ENCODE peak calls at places on chromosomes 4 and X, in six cellular contexts. W is IMR-90, N is mesenchymal stem cell, P is mesendoderm, Q is H9, R is H1. H is an unnamed sample. For H3K4me1, the result is how much of the 10 kb centered on the place peaks cover.

GRCh38 chrX:1903380-1903935 is 288.6 kb downstream of the ASMT start:
- DNase-seq in R (no peak), Q (no peak), N (peak), W (no peak), P (no peak), H (no peak)

GRCh38 chr4:137819964-137820383 is 287.7 kb upstream of the PCDH18 start:
- DNase-seq in R (peak), N (peak), Q (peak), W (peak), P (peak), H (peak)

GRCh38 chrX:2679534-2680485 is 11.3 kb upstream of the CD99 start:
- DNase-seq in W (peak), Q (no peak), R (no peak), N (peak), P (no peak), H (no peak)

GRCh38 chr4:135185256-135185655 is 983.7 kb upstream of the PABPC4L start:
- DNase-seq in N (no peak), W (no peak), P (peak), Q (peak), R (peak), H (no peak)

GRCh38 chrX:47311857-47312774 is 58.3 kb upstream of the ZNF157 start:
- DNase-seq in Q (peak), N (peak), W (peak), R (peak), P (peak), H (no peak)

GRCh38 chr4:127304356-127304755 is 328.4 kb upstream of the INTU start:
- DNase-seq in R (no peak), N (peak), Q (no peak), W (peak), P (no peak), H (no peak)

GRCh38 chrX:80550722-80551121 is 130.5 kb downstream of the TENT5D start:
- DNase-seq in Q (peak), N (no peak), P (peak), W (no peak), R (peak), H (no peak)

GRCh38 chr4:24067781-24068193 is 177.9 kb upstream of the PPARGC1A start:
- DNase-seq in R (no peak), W (peak), N (peak), Q (no peak), P (peak), H (no peak)

GRCh38 chrX:154043003-154043402 is 23.3 kb upstream of the IRAK1 start:
- DNase-seq in P (no peak), N (peak), Q (no peak), R (no peak), W (peak), H (no peak)

GRCh38 chr4:112411781-112412281 is 104.1 kb downstream of the NEUROG2 start:
- DNase-seq in P (peak), N (no peak), Q (peak), W (no peak), R (peak), H (peak)

GRCh38 chr4:91319869-91320268 is 983.9 kb upstream of the GRID2 start:
- DNase-seq in N (no peak), Q (no peak), W (no peak), R (no peak), P (no peak), H (no peak)

GRCh38 chr4:176622251-176622968 is 170.3 kb downstream of the VEGFC start:
- DNase-seq in Q (no peak), P (no peak), N (peak), R (no peak), W (peak), H (no peak)

DNA sequence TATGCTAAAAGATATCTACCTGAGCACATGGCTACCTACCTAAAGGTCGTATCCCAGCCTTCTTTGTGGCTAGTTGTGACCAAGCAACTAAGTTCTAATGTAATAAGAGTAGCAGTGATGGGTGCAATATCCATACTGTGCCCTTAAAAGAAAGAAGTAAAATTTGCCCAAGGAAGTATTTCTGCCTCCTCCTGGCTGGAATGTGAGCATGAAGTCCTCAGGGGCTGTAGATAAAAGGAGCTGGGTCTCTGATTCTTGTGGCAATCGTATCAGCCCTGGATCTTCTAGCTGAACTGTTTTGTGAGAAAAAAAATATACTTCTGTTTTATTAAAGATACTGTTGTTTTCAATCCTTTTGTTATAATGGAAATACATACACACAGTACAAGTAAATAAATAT is 217.4 kb downstream of the GPAT3 start:
- DNase-seq in Q (no peak), N (no peak), R (no peak), P (peak), W (no peak), H (no peak)
- H2BK15ac ChIP-seq in Q (no peak), N (no peak), R (no peak), P (no peak), W (no peak), H (no peak)

GRCh38 chrX:26778320-26778888 is 562.4 kb downstream of the MAGEB5 start:
- DNase-seq in R (no peak), W (no peak), P (peak), N (no peak), Q (no peak), H (peak)

GRCh38 chrX:26788402-26788998 is 572.5 kb downstream of the MAGEB5 start:
- DNase-seq in N (no peak), W (no peak), P (no peak), R (no peak), Q (no peak), H (no peak)

GRCh38 chrX:26783512-26784225 is 567.7 kb downstream of the MAGEB5 start:
- DNase-seq in P (peak), W (peak), Q (peak), R (peak), N (peak), H (peak)
- H3K4me1 ChIP-seq in P (under half), W (under half), Q (under half), R (under half), N (under half), H (under half)

GRCh38 chr4:38955957-38956356 is 76.3 kb downstream of the TMEM156 start:
- DNase-seq in Q (no peak), W (no peak), P (no peak), N (no peak), R (no peak), H (no peak)

GRCh38 chr4:38957947-38958346 is 74.3 kb downstream of the TMEM156 start:
- DNase-seq in N (no peak), R (no peak), W (no peak), P (no peak), Q (no peak), H (no peak)

GRCh38 chr4:38957239-38957815 is 74.9 kb downstream of the TMEM156 start:
- DNase-seq in N (no peak), P (no peak), Q (no peak), W (no peak), R (no peak), H (no peak)

DNA sequence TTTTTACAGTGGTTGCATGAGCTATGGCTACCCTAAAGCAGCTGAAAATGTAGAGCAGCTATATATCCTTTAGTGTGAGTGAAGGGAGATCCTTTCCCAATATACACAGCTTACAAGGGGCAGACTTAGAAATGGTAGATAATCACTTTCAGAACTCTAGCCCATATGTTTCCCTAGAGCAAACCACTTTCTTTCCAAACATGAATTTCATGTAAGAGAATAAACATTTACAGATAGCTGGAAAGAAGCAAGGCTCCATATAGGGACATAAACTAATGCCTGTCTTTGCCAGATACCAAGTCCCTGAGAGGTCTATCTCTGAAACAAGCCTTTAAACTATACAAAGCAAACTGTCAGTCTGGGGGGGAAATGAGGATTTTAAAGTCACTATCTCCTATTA is 73.8 kb downstream of the TMEM156 start:
- DNase-seq in R (no peak), Q (no peak), N (no peak), W (peak), P (no peak), H (no peak)
- H3K18ac ChIP-seq in R (no peak), Q (no peak), N (no peak), W (peak), P (no peak), H (no peak)

GRCh38 chr4:155592568-155593343 is 73.9 kb upstream of the GUCY1A1 start:
- DNase-seq in N (no peak), Q (no peak), R (no peak), W (peak), P (no peak), H (no peak)
- H2BK15ac ChIP-seq in N (no peak), Q (no peak), R (no peak), W (no peak), P (no peak), H (no peak)

DNA sequence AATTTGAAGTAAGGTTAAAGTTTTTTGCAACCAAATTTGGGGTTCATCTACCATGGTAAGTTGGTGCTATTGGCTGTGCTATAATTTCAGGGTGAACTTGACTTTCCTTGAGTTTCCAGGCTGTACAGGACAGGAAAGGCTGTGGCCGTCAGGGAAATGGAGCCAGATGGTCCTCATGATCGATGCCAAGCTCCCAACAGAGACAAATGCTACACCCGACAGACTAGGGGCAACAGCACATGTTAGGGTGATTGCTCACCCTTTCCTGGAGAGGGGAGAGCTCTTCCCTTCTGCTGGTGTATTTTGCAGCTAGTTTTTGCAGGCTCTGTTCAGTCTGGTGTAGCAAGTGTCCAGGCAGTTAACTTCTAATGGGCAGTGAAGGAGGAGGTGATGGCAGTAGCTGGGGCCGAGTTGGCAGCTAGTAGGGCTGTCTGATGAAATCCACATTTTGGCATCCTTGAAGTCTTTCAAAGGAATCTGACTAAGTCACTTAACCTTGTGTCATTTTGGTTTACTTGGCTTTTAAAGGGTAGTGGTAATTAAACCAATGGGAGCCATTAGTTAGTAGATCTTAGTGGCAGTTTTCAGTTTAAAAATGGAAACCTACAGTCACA is 47.8 kb downstream of the GAB1 start:
- DNase-seq in P (no peak), W (peak), Q (no peak), N (peak), R (no peak), H (no peak)
- H3K4me1 ChIP-seq in P (under half), W (under half), Q (under half), N (under half), R (under half), H (under half)

GRCh38 chr4:7042697-7043464 is at the start of gene TADA2B:
- DNase-seq in R (peak), P (peak), W (peak), Q (peak), N (peak), H (peak)

GRCh38 chr4:7043521-7044414 is 596 bp downstream of the TADA2B start:
- DNase-seq in R (peak), Q (no peak), W (peak), N (peak), P (peak), H (no peak)

GRCh38 chr4:7045553-7045952 is 2.4 kb downstream of the TADA2B start:
- DNase-seq in R (no peak), P (no peak), Q (no peak), N (no peak), W (no peak), H (no peak)

GRCh38 chr4:7045961-7046921 is 3.1 kb downstream of the TADA2B start:
- DNase-seq in N (no peak), R (no peak), W (no peak), P (no peak), Q (no peak), H (no peak)

DNA sequence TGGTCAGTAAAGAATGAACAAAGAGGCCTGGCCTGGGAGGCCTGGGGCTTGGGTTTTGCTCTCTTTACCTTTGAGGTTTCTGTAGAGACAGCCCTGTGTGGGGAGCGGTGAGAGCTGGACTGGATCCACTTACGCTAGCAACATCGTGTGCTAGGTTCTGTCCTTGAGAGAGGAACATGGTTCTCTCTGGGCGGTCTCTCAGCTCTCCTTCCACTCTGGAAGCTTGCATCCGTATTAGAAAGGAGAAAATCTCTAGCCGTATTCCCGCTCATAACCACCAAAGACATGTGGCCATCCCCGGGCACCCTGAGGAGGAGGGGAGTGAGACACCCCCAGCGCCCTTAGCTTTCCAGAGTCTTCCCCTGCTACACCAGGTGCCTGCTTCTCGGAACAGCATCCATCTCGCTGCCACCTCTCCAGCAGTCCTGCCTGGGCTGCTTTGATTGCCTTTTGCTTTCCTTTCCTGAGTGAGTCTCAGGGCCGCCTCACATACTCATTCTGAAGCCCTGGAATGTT is 1.3 kb downstream of the TADA2B start:
- DNase-seq in R (no peak), P (no peak), W (no peak), Q (no peak), N (peak), H (no peak)
- H3K18ac ChIP-seq in R (no peak), P (no peak), W (no peak), Q (no peak), N (no peak), H (no peak)

H was measured in neuronal stem cell.